ENCODE peak calls at places on chromosomes 4 and X, in ten cellular contexts. H is MCF 10A; E is NB4; X is activated naive CD4-positive, alpha-beta T cell treated with anti-CD3 and anti-CD28 coated beads for 36 hours; Z is non-pigmented ciliary epithelial cell; A is adipocyte; V is NCI-H69; L is activated naive CD8-positive, alpha-beta T cell treated with anti-CD3 and anti-CD28 coated beads, Interleukin-2, amount 10 ng/mL, durations not matched to agents 7 days and 5 days; I is thyroid gland; U is KG1. Y is an unnamed sample.
A peak's percentile ranks its signal among the peaks of the same experiment; 100 is the strongest.

GRCh38 chr4:153107246-153107645 is 97.0 kb upstream of the TRIM2 start:
- DNase-seq in Z (no peak), X (no peak), U (no peak), V (no peak), I (no peak), E (no peak), H (no peak), L (no peak), A (no peak), Y (no peak)

GRCh38 chr4:80153800-80154546 is 43.3 kb upstream of the PRDM8 start:
- DNase-seq in X (no peak), L (no peak), U (no peak), E (no peak), H (no peak), I (no peak), A (peak; percentile 50), V (no peak), Z (no peak), Y (no peak)

GRCh38 chr4:25770844-25771243 is 91.9 kb downstream of the SEL1L3 start:
- DNase-seq in X (no peak), U (no peak), A (peak; percentile 10), E (no peak), H (no peak), V (no peak), I (no peak), L (no peak), Z (no peak), Y (no peak)

GRCh38 chr4:175378372-175378771 is 433.7 kb downstream of the GPM6A start:
- DNase-seq in X (no peak), Z (no peak), U (no peak), I (no peak), H (no peak), V (no peak), A (no peak), L (no peak), E (no peak), Y (no peak)

GRCh38 chrX:79159800-79160199 is 15.3 kb downstream of the GPR174 start:
- DNase-seq in U (no peak), H (no peak), I (no peak), V (no peak), L (no peak), E (no peak), Z (no peak), X (no peak), A (no peak), Y (no peak)

GRCh38 chr4:185272232-185272631 is 62.8 kb downstream of the SNX25 start:
- DNase-seq in V (peak; percentile 15), E (no peak), A (no peak), L (no peak), X (no peak), H (no peak), I (peak; percentile 27), Z (no peak), U (no peak), Y (no peak)

GRCh38 chr4:71074452-71075299 is 81.2 kb downstream of the DCK start:
- DNase-seq in I (peak; percentile 30), Z (peak; percentile 3), U (no peak), A (no peak), E (no peak), X (no peak), L (no peak), V (peak; percentile 2), H (no peak), Y (no peak)

GRCh38 chr4:146237092-146237491 is 22.8 kb downstream of the REELD1 start:
- DNase-seq in Z (no peak), I (no peak), X (no peak), H (no peak), L (no peak), E (no peak), A (no peak), U (no peak), V (no peak), Y (no peak)

GRCh38 chr4:80172203-80172602 is 25.1 kb upstream of the PRDM8 start:
- DNase-seq in A (no peak), U (no peak), Z (no peak), X (peak; percentile 30), H (no peak), E (no peak), I (no peak), L (no peak), V (no peak), Y (peak; percentile 48)

GRCh38 chrX:152479525-152479924 is 28.4 kb upstream of the GABRA3 start:
- DNase-seq in L (no peak), A (no peak), H (no peak), I (no peak), E (no peak), Z (no peak), V (no peak), U (no peak), X (no peak), Y (no peak)

GRCh38 chr4:159273841-159274240 is 171.0 kb downstream of the RAPGEF2 start:
- DNase-seq in V (no peak), H (no peak), X (no peak), Z (no peak), L (no peak), A (no peak), E (no peak), I (no peak), U (no peak), Y (no peak)

Y was measured in GM12864.